ENCODE peak calls at places on chromosomes 13 and 19, in five cellular contexts. W, T, B, K and X are unnamed samples.

GRCh38 chr13:111484129-111484925 is 163.9 kb downstream of the TEX29 start:
- DNase-seq in W (no peak), T (no peak), B (peak; percentile 80), K (no peak), X (no peak)

GRCh38 chr19:14678199-14678598 is 3.6 kb upstream of the ADGRE3 start:
- DNase-seq in W (no peak), T (no peak), B (no peak), K (no peak), X (no peak)

GRCh38 chr13:23466144-23467002 is 32.9 kb upstream of the SACS start:
- DNase-seq in W (peak; percentile 11), T (peak; percentile 67), B (peak; percentile 89), K (peak; percentile 54), X (peak; percentile 35)

GRCh38 chr13:45331981-45332830 is 8.8 kb downstream of the TPT1 start:
- DNase-seq in W (no peak), T (peak; percentile 91), B (no peak), K (no peak), X (no peak)

GRCh38 chr13:109769275-109769674 is 17.1 kb downstream of the IRS2 start:
- DNase-seq in W (no peak), T (no peak), B (no peak), K (no peak), X (no peak)

GRCh38 chr19:45767410-45767880 is 1.6 kb downstream of the SIX5 start:
- DNase-seq in W (no peak), T (peak; percentile 34), B (peak; percentile 95), K (peak; percentile 56), X (peak; percentile 55)

GRCh38 chr19:4049432-4049831 is 17.3 kb downstream of the ZBTB7A start:
- DNase-seq in W (no peak), T (no peak), B (peak; percentile 88), K (no peak), X (no peak)

GRCh38 chr13:50030315-50030714 is 15.1 kb downstream of the KCNRG start:
- DNase-seq in W (no peak), T (no peak), B (no peak), K (no peak), X (no peak)

GRCh38 chr19:1592023-1592754 is 476 bp downstream of the MBD3 start:
- DNase-seq in W (peak; percentile 19), T (peak; percentile 64), B (peak; percentile 93), K (peak; percentile 87), X (peak; percentile 42)

GRCh38 chr13:33259296-33259695 is 26.3 kb downstream of the STARD13 start:
- DNase-seq in W (no peak), T (no peak), B (no peak), K (no peak), X (no peak)

GRCh38 chr19:47598407-47599349 is 10.3 kb upstream of the BICRA start:
- DNase-seq in W (peak; percentile 55), T (peak; percentile 93), B (peak; percentile 89), K (no peak), X (no peak)

DNA sequence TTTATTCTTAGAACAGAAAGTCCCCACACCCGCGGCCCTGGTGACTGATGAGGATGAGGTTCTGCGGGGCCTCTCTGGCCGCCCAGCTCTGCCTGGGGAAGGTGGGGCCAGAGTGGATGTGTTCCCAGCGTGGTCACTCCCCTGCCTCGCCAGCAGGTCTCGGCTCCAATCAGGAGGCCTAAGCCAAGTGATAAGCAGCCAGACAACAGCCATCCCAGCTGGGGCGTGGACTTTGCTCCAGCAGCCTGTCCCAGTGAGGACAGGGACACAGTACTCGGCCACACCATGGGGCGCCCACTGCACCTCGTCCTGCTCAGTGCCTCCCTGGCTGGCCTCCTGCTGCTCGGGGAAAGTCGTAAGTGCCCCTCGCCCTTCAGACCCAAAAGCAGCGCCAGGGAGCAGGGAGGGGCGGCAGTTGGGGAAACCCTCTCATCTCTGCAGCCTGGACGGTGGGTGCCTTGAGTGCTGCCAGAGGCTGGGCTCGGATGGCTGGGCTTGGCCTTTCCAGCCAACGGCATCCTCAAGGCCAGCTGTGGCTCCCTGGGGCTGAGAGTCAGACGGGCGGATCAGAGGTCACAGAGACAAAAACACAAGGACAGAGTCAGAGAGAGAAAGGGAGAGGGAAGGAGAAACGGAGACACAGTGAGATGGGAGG is at the start of gene F10:
- DNase-seq in W (no peak), T (no peak), B (peak; percentile 94), K (no peak), X (no peak)
- TF ChIP-seq CTCF in W (peak; percentile 16), T (no peak), B (no peak), K (no peak), X (no peak)

GRCh38 chr13:44266305-44266704 is 107.3 kb upstream of the SERP2 start:
- DNase-seq in W (no peak), T (no peak), B (peak; percentile 64), K (no peak), X (no peak)
- TF ChIP-seq CTCF in W (no peak), T (no peak), B (no peak), K (no peak), X (no peak)

DNA sequence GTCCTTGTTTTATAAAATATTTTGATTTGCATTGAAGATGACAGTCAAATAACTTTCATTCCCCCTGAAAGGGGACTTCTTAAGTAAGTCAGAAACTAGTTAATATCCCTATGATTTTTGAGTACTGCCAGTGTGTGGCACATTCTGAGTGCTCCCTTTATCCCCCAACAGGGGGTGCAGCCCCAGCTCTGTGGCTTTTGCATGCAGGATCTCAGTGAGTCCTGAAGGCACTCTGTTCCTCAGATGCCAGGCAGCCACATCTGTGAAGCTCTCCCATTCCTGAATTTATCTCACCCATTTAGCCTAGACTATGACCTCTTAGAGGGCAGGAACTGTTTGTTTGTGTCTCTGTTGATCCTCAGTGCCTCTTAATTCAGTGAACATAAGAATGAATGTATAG is 123.1 kb downstream of the CDK8 start:
- DNase-seq in W (no peak), T (no peak), B (no peak), K (peak; percentile 62), X (no peak)
- TF ChIP-seq CTCF in W (peak; percentile 41), T (peak; percentile 42), B (no peak), K (peak; percentile 57), X (no peak)

GRCh38 chr19:38543807-38544568 is 73.8 kb downstream of the MAP4K1 start:
- DNase-seq in W (peak; percentile 27), T (peak; percentile 5), B (no peak), K (no peak), X (peak; percentile 58)
- TF ChIP-seq CTCF in W (peak; percentile 47), T (peak; percentile 53), B (no peak), K (peak; percentile 33), X (no peak)